ENCODE peak calls at places on chromosome 3, in ten cellular contexts. F, J, R, K, I, G, Y, Z, S and M are unnamed samples.
A peak's percentile ranks its signal among the peaks of the same experiment; 100 is the strongest.

GRCh38 chr3:124552224-124552623 is 178.0 kb upstream of the UMPS start:
- DNase-seq in I (no peak), F (no peak), K (no peak), J (no peak), R (peak; percentile 47), Z (no peak), G (no peak), S (no peak), Y (no peak), M (no peak)

GRCh38 chr3:163919154-163919553 is 1159.1 kb downstream of the SI start:
- DNase-seq in G (no peak), Y (no peak), R (no peak), F (no peak), I (no peak), S (no peak), J (no peak), Z (no peak), K (no peak), M (no peak)

GRCh38 chr3:76638006-76638405 is 401.9 kb upstream of the ROBO2 start:
- DNase-seq in F (no peak), G (no peak), I (no peak), J (no peak), K (no peak), Y (no peak), Z (no peak), R (no peak), S (no peak), M (no peak)

GRCh38 chr3:64214002-64214696 is 11.1 kb downstream of the PRICKLE2 start:
- DNase-seq in K (no peak), J (peak; percentile 93), F (no peak), Y (no peak), I (peak; percentile 76), G (no peak), S (peak; percentile 16), Z (peak; percentile 51), R (peak; percentile 21), M (no peak)

GRCh38 chr3:188169826-188170455 is 16.0 kb downstream of the LPP start:
- DNase-seq in I (no peak), R (no peak), G (no peak), K (no peak), Y (no peak), J (peak; percentile 53), F (no peak), Z (no peak), S (no peak), M (no peak)

GRCh38 chr3:24375947-24376384 is 118.7 kb downstream of the THRB start:
- DNase-seq in S (no peak), J (no peak), Y (no peak), Z (no peak), F (no peak), I (no peak), K (no peak), R (no peak), G (no peak), M (no peak)

GRCh38 chr3:38616658-38617057 is 32.8 kb downstream of the SCN5A start:
- DNase-seq in I (no peak), R (no peak), S (no peak), G (peak; percentile 14), Z (no peak), Y (no peak), F (no peak), J (no peak), K (no peak), M (no peak)

GRCh38 chr3:188051801-188052228 is 102.1 kb upstream of the LPP start:
- DNase-seq in R (peak; percentile 73), G (no peak), F (no peak), K (peak; percentile 59), Z (no peak), Y (peak; percentile 8), I (no peak), S (no peak), J (peak; percentile 83), M (no peak)

GRCh38 chr3:29696311-29696710 is 415.4 kb downstream of the RBMS3 start:
- DNase-seq in S (no peak), R (no peak), J (peak; percentile 31), Z (no peak), Y (no peak), F (no peak), K (no peak), I (no peak), G (no peak), M (no peak)

GRCh38 chr3:181711325-181712135 is at the start of gene SOX2:
- DNase-seq in S (peak; percentile 98), J (peak; percentile 21), I (no peak), G (no peak), R (peak; percentile 49), Y (peak; percentile 82), K (peak; percentile 96), Z (no peak), F (no peak), M (peak; percentile 65)

GRCh38 chr3:113771993-113772392 is 25.2 kb downstream of the ATP6V1A start:
- DNase-seq in S (no peak), Y (no peak), G (no peak), K (no peak), R (no peak), Z (no peak), F (no peak), J (no peak), I (no peak), M (no peak)

GRCh38 chr3:183515968-183516851 is 39.3 kb downstream of the KLHL6 start:
- DNase-seq in I (no peak), G (no peak), Y (no peak), J (no peak), R (peak; percentile 14), Z (no peak), S (no peak), F (no peak), K (no peak), M (peak; percentile 59)

GRCh38 chr3:53804697-53805462 is 41.3 kb downstream of the CHDH start:
- DNase-seq in Y (no peak), S (peak; percentile 40), Z (peak; percentile 28), F (peak; percentile 52), J (peak; percentile 74), R (no peak), K (peak; percentile 79), I (peak; percentile 59), G (no peak), M (no peak)

GRCh38 chr3:16425398-16426057 is 88.0 kb downstream of the RFTN1 start:
- DNase-seq in J (no peak), I (no peak), K (peak; percentile 56), Y (no peak), S (no peak), F (no peak), Z (no peak), G (no peak), R (no peak), M (no peak)

GRCh38 chr3:43106293-43106628 is 382 bp upstream of the POMGNT2 start:
- DNase-seq in Y (no peak), F (no peak), R (no peak), G (no peak), J (no peak), Z (no peak), K (no peak), I (no peak), S (no peak), M (no peak)

GRCh38 chr3:171239757-171240503 is 213.4 kb upstream of the SLC2A2 start:
- DNase-seq in J (no peak), G (no peak), R (no peak), S (no peak), I (no peak), F (no peak), Y (no peak), Z (no peak), K (no peak), M (no peak)
- TF ChIP-seq CTCF in J (no peak), G (no peak), R (no peak), S (no peak), I (no peak), F (no peak), Y (no peak), Z (no peak), K (no peak), M (no peak)

GRCh38 chr3:89533320-89533719 is 425.9 kb downstream of the EPHA3 start:
- DNase-seq in R (no peak), G (no peak), Z (no peak), F (no peak), I (no peak), J (no peak), Y (no peak), S (no peak), K (no peak), M (no peak)

GRCh38 chr3:89522168-89522567 is 414.7 kb downstream of the EPHA3 start:
- DNase-seq in S (no peak), I (no peak), K (no peak), Z (no peak), G (no peak), J (no peak), F (no peak), Y (no peak), R (no peak), M (no peak)

GRCh38 chr3:89525597-89525996 is 418.2 kb downstream of the EPHA3 start:
- DNase-seq in Z (no peak), J (no peak), K (no peak), F (no peak), R (no peak), S (no peak), Y (no peak), G (no peak), I (no peak), M (no peak)

DNA sequence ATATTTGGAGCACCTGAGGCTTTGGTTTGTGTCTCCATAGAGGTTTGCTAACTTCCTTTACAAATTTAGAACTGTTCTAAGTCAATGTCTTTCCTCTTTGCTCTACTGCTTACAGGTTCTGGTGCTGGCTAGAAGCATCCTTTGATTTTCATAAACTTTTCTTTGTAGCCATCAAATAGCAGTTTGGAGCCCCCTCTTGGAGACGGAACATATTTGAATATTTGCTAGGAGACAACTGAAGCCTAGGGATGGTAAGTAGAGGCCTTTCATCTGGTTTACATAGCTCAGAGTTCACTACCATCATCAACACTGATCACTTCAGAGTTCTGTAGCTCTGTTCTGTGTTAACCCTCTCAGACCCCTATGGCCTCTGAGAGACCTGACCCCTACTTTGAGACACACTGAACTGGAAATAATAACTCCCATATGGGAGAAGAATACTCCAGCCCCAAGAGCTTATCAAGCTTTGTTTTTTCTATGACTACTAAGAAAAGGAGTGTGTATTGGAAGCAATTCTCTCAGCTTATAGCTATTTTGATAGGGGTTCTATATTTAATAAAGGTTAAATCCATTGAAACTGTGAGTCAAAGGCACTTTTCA is 420.4 kb downstream of the EPHA3 start:
- DNase-seq in J (no peak), G (no peak), Y (no peak), R (no peak), F (no peak), Z (no peak), K (no peak), I (no peak), S (no peak), M (no peak)
- TF ChIP-seq CTCF in J (no peak), G (no peak), Y (no peak), R (no peak), F (no peak), Z (no peak), K (peak; percentile 40), I (no peak), S (peak; percentile 9), M (no peak)

GRCh38 chr3:123099331-123100191 is 32.7 kb downstream of the PDIA5 start:
- DNase-seq in Y (no peak), K (peak; percentile 84), R (no peak), F (no peak), S (no peak), J (no peak), Z (no peak), I (no peak), G (no peak), M (no peak)
- TF ChIP-seq CTCF in Y (no peak), K (no peak), R (no peak), F (no peak), S (no peak), J (no peak), Z (no peak), I (no peak), G (no peak), M (no peak)

GRCh38 chr3:153903430-153903829 is 217.8 kb upstream of the ARHGEF26 start:
- DNase-seq in G (no peak), F (no peak), I (no peak), R (no peak), Y (no peak), K (peak; percentile 59), Z (no peak), J (no peak), S (no peak), M (no peak)
- TF ChIP-seq CTCF in G (no peak), F (no peak), I (no peak), R (no peak), Y (peak; percentile 22), K (peak; percentile 65), Z (no peak), J (no peak), S (no peak), M (no peak)